ENCODE peak calls at places on chromosomes 12 and 14, in ten cellular contexts. One of them, this sample, is unnamed.

GRCh38 chr12:124350491-124350890 is 55.6 kb downstream of the RFLNA start:
- DNase-seq in B cell: no peak
- DNase-seq in activated CD8-positive, alpha-beta T cell treated with anti-CD3 and anti-CD28 coated beads for 36 hours: no peak
- DNase-seq in CD4-positive, alpha-beta T cell: no peak
- DNase-seq in PC-3: no peak
- DNase-seq in astrocyte of the spinal cord: no peak
- DNase-seq in osteocyte: no peak
- DNase-seq in stomach: no peak
- DNase-seq in fibroblast of pulmonary artery: no peak
- DNase-seq in foreskin fibroblast: no peak
- DNase-seq in this sample: no peak

GRCh38 chr14:31969371-31969770 is 107.7 kb upstream of the ARHGAP5 start:
- DNase-seq in PC-3: no peak
- DNase-seq in astrocyte of the spinal cord: no peak
- DNase-seq in B cell: no peak
- DNase-seq in activated CD8-positive, alpha-beta T cell treated with anti-CD3 and anti-CD28 coated beads for 36 hours: no peak
- DNase-seq in CD4-positive, alpha-beta T cell: no peak
- DNase-seq in fibroblast of pulmonary artery: no peak
- DNase-seq in osteocyte: no peak
- DNase-seq in stomach: no peak
- DNase-seq in foreskin fibroblast: no peak
- DNase-seq in this sample: no peak

GRCh38 chr14:92328664-92329255 is 5.8 kb downstream of the SLC24A4 start:
- DNase-seq in activated CD8-positive, alpha-beta T cell treated with anti-CD3 and anti-CD28 coated beads for 36 hours: no peak
- DNase-seq in B cell: no peak
- DNase-seq in PC-3: no peak
- DNase-seq in osteocyte: no peak
- DNase-seq in stomach: no peak
- DNase-seq in foreskin fibroblast: no peak
- DNase-seq in fibroblast of pulmonary artery: no peak
- DNase-seq in astrocyte of the spinal cord: no peak
- DNase-seq in CD4-positive, alpha-beta T cell: no peak
- DNase-seq in this sample: no peak

GRCh38 chr14:54766276-54767138 is 136.1 kb downstream of the GCH1 start:
- DNase-seq in fibroblast of pulmonary artery: no peak
- DNase-seq in foreskin fibroblast: no peak
- DNase-seq in activated CD8-positive, alpha-beta T cell treated with anti-CD3 and anti-CD28 coated beads for 36 hours: peak; percentile 25
- DNase-seq in osteocyte: no peak
- DNase-seq in stomach: no peak
- DNase-seq in CD4-positive, alpha-beta T cell: no peak
- DNase-seq in astrocyte of the spinal cord: no peak
- DNase-seq in B cell: no peak
- DNase-seq in PC-3: no peak
- DNase-seq in this sample: no peak

GRCh38 chr14:22319526-22320352 is 269.3 kb downstream of the DAD1 start:
- DNase-seq in CD4-positive, alpha-beta T cell: peak; percentile 6
- DNase-seq in PC-3: peak; percentile 89
- DNase-seq in foreskin fibroblast: peak; percentile 15
- DNase-seq in stomach: peak; percentile 69
- DNase-seq in osteocyte: no peak
- DNase-seq in activated CD8-positive, alpha-beta T cell treated with anti-CD3 and anti-CD28 coated beads for 36 hours: peak; percentile 32
- DNase-seq in fibroblast of pulmonary artery: peak; percentile 71
- DNase-seq in astrocyte of the spinal cord: peak; percentile 81
- DNase-seq in B cell: no peak
- DNase-seq in this sample: no peak

GRCh38 chr14:58881433-58881832 is 243.7 kb downstream of the DACT1 start:
- DNase-seq in foreskin fibroblast: no peak
- DNase-seq in PC-3: no peak
- DNase-seq in CD4-positive, alpha-beta T cell: no peak
- DNase-seq in B cell: no peak
- DNase-seq in astrocyte of the spinal cord: no peak
- DNase-seq in activated CD8-positive, alpha-beta T cell treated with anti-CD3 and anti-CD28 coated beads for 36 hours: no peak
- DNase-seq in stomach: no peak
- DNase-seq in osteocyte: no peak
- DNase-seq in fibroblast of pulmonary artery: no peak
- DNase-seq in this sample: no peak

GRCh38 chr14:65604535-65604934 is 192.0 kb downstream of the FUT8 start:
- DNase-seq in CD4-positive, alpha-beta T cell: no peak
- DNase-seq in osteocyte: no peak
- DNase-seq in activated CD8-positive, alpha-beta T cell treated with anti-CD3 and anti-CD28 coated beads for 36 hours: no peak
- DNase-seq in PC-3: no peak
- DNase-seq in foreskin fibroblast: no peak
- DNase-seq in fibroblast of pulmonary artery: no peak
- DNase-seq in astrocyte of the spinal cord: no peak
- DNase-seq in B cell: no peak
- DNase-seq in stomach: no peak
- DNase-seq in this sample: no peak

GRCh38 chr12:47813491-47814196 is 6.1 kb downstream of the HDAC7 start:
- DNase-seq in fibroblast of pulmonary artery: peak; percentile 29
- DNase-seq in B cell: no peak
- DNase-seq in activated CD8-positive, alpha-beta T cell treated with anti-CD3 and anti-CD28 coated beads for 36 hours: peak; percentile 61
- DNase-seq in astrocyte of the spinal cord: no peak
- DNase-seq in foreskin fibroblast: no peak
- DNase-seq in osteocyte: no peak
- DNase-seq in CD4-positive, alpha-beta T cell: no peak
- DNase-seq in PC-3: no peak
- DNase-seq in stomach: no peak
- DNase-seq in this sample: no peak

GRCh38 chr14:91417134-91417982 is at the start of gene CCDC88C:
- DNase-seq in astrocyte of the spinal cord: peak; percentile 23
- DNase-seq in stomach: peak; percentile 82
- DNase-seq in B cell: peak; percentile 91
- DNase-seq in activated CD8-positive, alpha-beta T cell treated with anti-CD3 and anti-CD28 coated beads for 36 hours: peak; percentile 81
- DNase-seq in fibroblast of pulmonary artery: no peak
- DNase-seq in CD4-positive, alpha-beta T cell: peak; percentile 62
- DNase-seq in foreskin fibroblast: no peak
- DNase-seq in osteocyte: no peak
- DNase-seq in PC-3: peak; percentile 68
- DNase-seq in this sample: no peak

GRCh38 chr14:35553808-35554207 is 19.8 kb downstream of the INSM2 start:
- DNase-seq in fibroblast of pulmonary artery: peak; percentile 67
- DNase-seq in CD4-positive, alpha-beta T cell: no peak
- DNase-seq in PC-3: peak; percentile 35
- DNase-seq in astrocyte of the spinal cord: peak; percentile 29
- DNase-seq in osteocyte: no peak
- DNase-seq in foreskin fibroblast: no peak
- DNase-seq in activated CD8-positive, alpha-beta T cell treated with anti-CD3 and anti-CD28 coated beads for 36 hours: no peak
- DNase-seq in stomach: no peak
- DNase-seq in B cell: no peak
- DNase-seq in this sample: no peak

GRCh38 chr14:28077005-28077404 is 689.6 kb upstream of the FOXG1 start:
- DNase-seq in CD4-positive, alpha-beta T cell: no peak
- DNase-seq in fibroblast of pulmonary artery: no peak
- DNase-seq in PC-3: no peak
- DNase-seq in astrocyte of the spinal cord: no peak
- DNase-seq in stomach: no peak
- DNase-seq in B cell: no peak
- DNase-seq in osteocyte: no peak
- DNase-seq in foreskin fibroblast: no peak
- DNase-seq in activated CD8-positive, alpha-beta T cell treated with anti-CD3 and anti-CD28 coated beads for 36 hours: no peak
- DNase-seq in this sample: no peak

GRCh38 chr14:96177766-96178377 is 26.8 kb upstream of the BDKRB2 start:
- DNase-seq in stomach: no peak
- DNase-seq in activated CD8-positive, alpha-beta T cell treated with anti-CD3 and anti-CD28 coated beads for 36 hours: peak; percentile 45
- DNase-seq in CD4-positive, alpha-beta T cell: peak; percentile 18
- DNase-seq in osteocyte: no peak
- DNase-seq in fibroblast of pulmonary artery: peak; percentile 25
- DNase-seq in foreskin fibroblast: peak; percentile 32
- DNase-seq in B cell: peak; percentile 57
- DNase-seq in PC-3: no peak
- DNase-seq in astrocyte of the spinal cord: no peak
- DNase-seq in this sample: no peak

GRCh38 chr12:131942671-131943070 is 7.1 kb upstream of the EP400 start:
- DNase-seq in PC-3: no peak
- DNase-seq in fibroblast of pulmonary artery: no peak
- DNase-seq in stomach: peak; percentile 7
- DNase-seq in foreskin fibroblast: no peak
- DNase-seq in astrocyte of the spinal cord: no peak
- DNase-seq in CD4-positive, alpha-beta T cell: no peak
- DNase-seq in B cell: no peak
- DNase-seq in activated CD8-positive, alpha-beta T cell treated with anti-CD3 and anti-CD28 coated beads for 36 hours: no peak
- DNase-seq in osteocyte: no peak
- DNase-seq in this sample: peak; percentile 70

GRCh38 chr12:117007618-117008017 is 91.6 kb downstream of the TESC start:
- DNase-seq in PC-3: no peak
- DNase-seq in osteocyte: no peak
- DNase-seq in foreskin fibroblast: no peak
- DNase-seq in fibroblast of pulmonary artery: no peak
- DNase-seq in activated CD8-positive, alpha-beta T cell treated with anti-CD3 and anti-CD28 coated beads for 36 hours: no peak
- DNase-seq in B cell: no peak
- DNase-seq in CD4-positive, alpha-beta T cell: no peak
- DNase-seq in astrocyte of the spinal cord: no peak
- DNase-seq in stomach: no peak
- DNase-seq in this sample: no peak

DNA sequence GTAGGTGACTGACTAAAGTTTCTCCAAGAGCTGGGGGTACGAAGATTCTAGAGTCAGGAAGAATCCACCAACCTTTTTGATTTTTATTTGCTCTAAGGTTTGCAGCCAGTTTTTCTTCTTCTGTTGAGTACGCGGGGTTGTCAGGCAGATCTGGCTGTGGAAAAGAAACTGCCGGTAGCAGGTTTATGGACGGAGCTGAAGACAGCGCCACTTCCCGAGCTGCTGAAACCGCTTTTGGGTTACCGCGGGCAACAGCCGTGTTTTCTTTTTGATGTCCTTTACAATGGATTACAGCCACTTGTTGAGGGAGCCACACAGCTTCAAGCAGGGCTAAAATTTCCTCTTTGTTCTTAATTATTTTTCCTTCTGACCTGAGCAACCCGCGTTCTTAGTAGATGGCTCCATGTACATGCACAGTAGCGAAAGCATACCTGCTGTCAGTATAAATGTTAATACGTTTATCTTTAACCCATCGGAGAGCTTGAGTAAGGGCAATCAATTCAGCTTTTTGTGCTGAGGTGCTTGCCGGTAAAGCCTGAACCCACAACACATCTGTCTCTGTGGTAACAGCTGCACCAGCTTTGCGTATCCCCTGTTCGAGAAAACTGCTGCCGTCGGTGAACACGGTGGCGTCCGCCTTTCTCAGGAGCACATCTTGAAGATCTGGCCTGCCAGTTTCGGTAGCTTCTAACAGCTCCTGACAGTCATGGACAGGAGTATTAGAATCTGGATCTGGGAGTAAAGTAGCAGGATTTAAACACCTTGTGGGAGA is 674.3 kb downstream of the TMEM121 start:
- DNase-seq in activated CD8-positive, alpha-beta T cell treated with anti-CD3 and anti-CD28 coated beads for 36 hours: peak; percentile 32
- DNase-seq in B cell: no peak
- DNase-seq in fibroblast of pulmonary artery: no peak
- DNase-seq in CD4-positive, alpha-beta T cell: no peak
- DNase-seq in osteocyte: no peak
- DNase-seq in foreskin fibroblast: no peak
- DNase-seq in PC-3: no peak
- DNase-seq in stomach: no peak
- DNase-seq in astrocyte of the spinal cord: no peak
- DNase-seq in this sample: no peak
- TF ChIP-seq CTCF in activated CD8-positive, alpha-beta T cell treated with anti-CD3 and anti-CD28 coated beads for 36 hours: no peak
- TF ChIP-seq CTCF in B cell: no peak
- TF ChIP-seq CTCF in fibroblast of pulmonary artery: no peak
- TF ChIP-seq CTCF in CD4-positive, alpha-beta T cell: no peak
- TF ChIP-seq CTCF in osteocyte: no peak
- TF ChIP-seq CTCF in foreskin fibroblast: no peak
- TF ChIP-seq CTCF in PC-3: no peak
- TF ChIP-seq CTCF in stomach: no peak
- TF ChIP-seq CTCF in astrocyte of the spinal cord: no peak
- TF ChIP-seq CTCF in this sample: no peak

GRCh38 chr14:104993808-104994591 is 8.4 kb downstream of the CLBA1 start:
- DNase-seq in osteocyte: no peak
- DNase-seq in B cell: no peak
- DNase-seq in PC-3: no peak
- DNase-seq in stomach: no peak
- DNase-seq in foreskin fibroblast: no peak
- DNase-seq in CD4-positive, alpha-beta T cell: no peak
- DNase-seq in fibroblast of pulmonary artery: no peak
- DNase-seq in activated CD8-positive, alpha-beta T cell treated with anti-CD3 and anti-CD28 coated beads for 36 hours: no peak
- DNase-seq in astrocyte of the spinal cord: no peak
- DNase-seq in this sample: no peak
- TF ChIP-seq CTCF in osteocyte: no peak
- TF ChIP-seq CTCF in B cell: no peak
- TF ChIP-seq CTCF in PC-3: no peak
- TF ChIP-seq CTCF in stomach: no peak
- TF ChIP-seq CTCF in foreskin fibroblast: no peak
- TF ChIP-seq CTCF in CD4-positive, alpha-beta T cell: no peak
- TF ChIP-seq CTCF in fibroblast of pulmonary artery: no peak
- TF ChIP-seq CTCF in activated CD8-positive, alpha-beta T cell treated with anti-CD3 and anti-CD28 coated beads for 36 hours: no peak
- TF ChIP-seq CTCF in astrocyte of the spinal cord: no peak
- TF ChIP-seq CTCF in this sample: no peak

DNA sequence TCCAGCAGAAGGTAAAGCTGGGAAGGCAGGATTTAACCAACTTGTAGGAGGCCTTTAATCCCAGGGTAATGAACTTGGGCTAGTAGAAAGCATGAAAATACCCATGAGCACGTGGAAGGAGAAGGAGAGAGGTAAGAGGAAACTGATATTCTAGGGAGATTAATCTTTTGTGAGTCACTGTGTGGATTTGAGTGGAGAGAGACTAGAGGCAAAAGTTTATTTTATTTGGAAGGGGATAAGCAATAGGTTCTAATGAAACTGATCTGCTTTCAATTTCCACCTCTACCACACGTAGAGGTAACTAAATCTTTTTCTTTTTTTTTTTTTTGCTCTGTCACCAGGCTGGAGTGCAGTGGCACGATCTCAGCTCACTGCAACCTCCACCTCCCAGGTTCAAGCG is 52.1 kb downstream of the PTPN21 start:
- DNase-seq in osteocyte: no peak
- DNase-seq in CD4-positive, alpha-beta T cell: no peak
- DNase-seq in PC-3: no peak
- DNase-seq in stomach: no peak
- DNase-seq in B cell: no peak
- DNase-seq in fibroblast of pulmonary artery: no peak
- DNase-seq in astrocyte of the spinal cord: no peak
- DNase-seq in activated CD8-positive, alpha-beta T cell treated with anti-CD3 and anti-CD28 coated beads for 36 hours: no peak
- DNase-seq in foreskin fibroblast: no peak
- DNase-seq in this sample: no peak
- TF ChIP-seq CTCF in osteocyte: no peak
- TF ChIP-seq CTCF in CD4-positive, alpha-beta T cell: no peak
- TF ChIP-seq CTCF in PC-3: no peak
- TF ChIP-seq CTCF in stomach: no peak
- TF ChIP-seq CTCF in B cell: no peak
- TF ChIP-seq CTCF in fibroblast of pulmonary artery: no peak
- TF ChIP-seq CTCF in astrocyte of the spinal cord: no peak
- TF ChIP-seq CTCF in activated CD8-positive, alpha-beta T cell treated with anti-CD3 and anti-CD28 coated beads for 36 hours: no peak
- TF ChIP-seq CTCF in foreskin fibroblast: no peak
- TF ChIP-seq CTCF in this sample: no peak

DNA sequence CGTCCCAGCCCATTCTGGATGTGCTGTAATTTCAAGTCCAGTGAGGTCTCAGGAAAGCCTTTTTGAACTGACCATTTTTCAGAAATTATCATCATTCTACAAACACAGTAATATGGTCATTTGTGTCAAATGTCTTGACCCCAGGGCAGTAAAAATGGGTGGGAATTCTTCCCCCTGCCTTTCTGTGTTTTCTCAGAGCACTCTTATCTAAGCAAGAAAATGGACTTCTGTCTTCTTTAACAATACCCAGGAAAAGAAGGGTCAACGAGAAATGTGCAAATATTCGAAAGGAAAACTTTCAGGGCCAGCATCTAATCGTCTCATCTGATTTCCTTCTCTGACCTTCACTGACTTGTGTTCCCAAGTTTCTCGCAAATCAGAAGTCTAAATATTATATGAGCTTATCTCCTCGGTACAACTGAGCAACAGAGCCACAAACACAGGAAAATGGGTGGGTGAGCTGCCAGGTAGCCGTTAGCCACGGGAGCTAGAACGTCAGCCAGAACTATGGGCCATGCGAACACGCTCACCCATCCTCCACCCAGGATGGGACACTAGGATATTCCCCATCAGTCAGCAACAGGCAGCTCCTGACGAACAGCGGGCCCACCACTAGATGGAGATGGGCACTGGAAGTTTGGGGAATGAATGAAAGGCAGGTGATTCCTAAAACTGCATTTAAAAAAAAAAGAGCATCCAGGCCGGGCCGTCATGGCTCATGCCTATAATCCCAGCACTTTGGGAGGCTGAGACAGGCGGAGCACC is 57.1 kb downstream of the VWF start:
- DNase-seq in foreskin fibroblast: no peak
- DNase-seq in activated CD8-positive, alpha-beta T cell treated with anti-CD3 and anti-CD28 coated beads for 36 hours: no peak
- DNase-seq in B cell: no peak
- DNase-seq in stomach: peak; percentile 40
- DNase-seq in CD4-positive, alpha-beta T cell: no peak
- DNase-seq in osteocyte: no peak
- DNase-seq in PC-3: peak; percentile 75
- DNase-seq in fibroblast of pulmonary artery: peak; percentile 59
- DNase-seq in astrocyte of the spinal cord: no peak
- DNase-seq in this sample: no peak
- TF ChIP-seq CTCF in foreskin fibroblast: peak; percentile 23
- TF ChIP-seq CTCF in activated CD8-positive, alpha-beta T cell treated with anti-CD3 and anti-CD28 coated beads for 36 hours: no peak
- TF ChIP-seq CTCF in B cell: no peak
- TF ChIP-seq CTCF in stomach: peak; percentile 8
- TF ChIP-seq CTCF in CD4-positive, alpha-beta T cell: no peak
- TF ChIP-seq CTCF in osteocyte: peak; percentile 55
- TF ChIP-seq CTCF in PC-3: peak; percentile 68
- TF ChIP-seq CTCF in fibroblast of pulmonary artery: peak; percentile 59
- TF ChIP-seq CTCF in astrocyte of the spinal cord: peak; percentile 61
- TF ChIP-seq CTCF in this sample: peak; percentile 73

This sample was measured in chondrocyte.